ENCODE peak calls at places on chromosomes 7 and 10, in seven cellular contexts. I, T, R, V, X, W and N are unnamed samples.

GRCh38 chr10:7408494-7409044 is 2.3 kb downstream of the SFMBT2 start:
- DNase-seq in T (peak), R (peak), V (no peak), I (peak), W (peak), X (peak), N (no peak)

GRCh38 chr10:1712314-1712713 is 25.0 kb downstream of the ADARB2 start:
- DNase-seq in I (no peak), T (no peak), W (no peak), V (no peak), R (no peak), X (no peak), N (no peak)

GRCh38 chr10:110772454-110773025 is 99.2 kb upstream of the PDCD4 start:
- DNase-seq in R (no peak), T (no peak), V (no peak), W (no peak), I (no peak), X (no peak), N (no peak)

GRCh38 chr10:3761916-3762708 is 22.9 kb downstream of the KLF6 start:
- DNase-seq in X (no peak), V (no peak), W (no peak), T (no peak), R (peak), I (no peak), N (no peak)

GRCh38 chr7:23184709-23185354 is 3.0 kb downstream of the NUP42 start:
- DNase-seq in X (peak), V (peak), I (peak), W (no peak), T (no peak), R (peak), N (peak)

GRCh38 chr7:104487642-104488041 is 159.2 kb downstream of the LHFPL3 start:
- DNase-seq in T (no peak), W (no peak), X (no peak), I (no peak), V (no peak), R (no peak), N (no peak)

GRCh38 chr10:24457661-24458318 is 248.9 kb downstream of the KIAA1217 start:
- DNase-seq in V (no peak), I (no peak), T (no peak), R (no peak), X (no peak), W (no peak), N (no peak)

GRCh38 chr10:91206427-91206826 is 14.0 kb upstream of the PCGF5 start:
- DNase-seq in W (no peak), T (no peak), R (no peak), V (no peak), X (no peak), I (no peak), N (no peak)

GRCh38 chr10:33314788-33315561 is 19.5 kb downstream of the NRP1 start:
- DNase-seq in I (no peak), W (no peak), R (no peak), V (no peak), X (no peak), T (no peak), N (peak)

GRCh38 chr10:4174197-4174596 is 389.2 kb upstream of the KLF6 start:
- DNase-seq in R (peak), T (no peak), V (peak), W (no peak), I (no peak), X (peak), N (no peak)

GRCh38 chr10:6929157-6929830 is 349.2 kb upstream of the PRKCQ start:
- DNase-seq in R (no peak), X (no peak), T (no peak), V (no peak), I (no peak), W (no peak), N (no peak)

GRCh38 chr7:55140221-55140980 is 121.6 kb downstream of the EGFR start:
- DNase-seq in I (no peak), X (no peak), T (peak), R (no peak), V (no peak), W (no peak), N (no peak)

GRCh38 chr7:30255096-30255769 is 29.2 kb upstream of the ZNRF2 start:
- DNase-seq in R (no peak), V (no peak), T (no peak), X (no peak), I (no peak), W (no peak), N (no peak)

GRCh38 chr10:103472005-103472404 is 7.0 kb downstream of the CALHM3 start:
- DNase-seq in V (no peak), X (no peak), T (no peak), R (no peak), I (no peak), W (no peak), N (no peak)

GRCh38 chr10:71442859-71443570 is 46.3 kb downstream of the CDH23 start:
- DNase-seq in I (no peak), V (no peak), W (no peak), X (no peak), R (no peak), T (no peak), N (no peak)

GRCh38 chr7:157194948-157195347 is 56.2 kb downstream of the UBE3C start:
- DNase-seq in I (no peak), W (no peak), X (peak), T (no peak), V (no peak), R (no peak), N (no peak)

GRCh38 chr10:110667620-110668343 is 23.6 kb downstream of the RBM20 start:
- DNase-seq in X (no peak), I (no peak), W (no peak), T (no peak), V (no peak), R (no peak), N (no peak)

GRCh38 chr7:92685146-92686042 is 95.2 kb upstream of the FAM133B start:
- DNase-seq in R (no peak), T (no peak), V (no peak), I (no peak), X (no peak), W (no peak), N (no peak)

GRCh38 chr7:135994466-135995205 is 17.5 kb upstream of the MTPN start:
- DNase-seq in T (no peak), V (no peak), W (no peak), I (no peak), X (peak), R (no peak), N (no peak)

GRCh38 chr10:92291921-92292860 is 1.2 kb downstream of the MARCHF5 start:
- DNase-seq in I (peak), V (peak), W (peak), T (peak), R (peak), X (peak), N (peak)

GRCh38 chr7:20331912-20332317 is 1.2 kb downstream of the ITGB8 start:
- DNase-seq in I (no peak), R (peak), V (no peak), W (no peak), T (no peak), X (no peak), N (no peak)

GRCh38 chr10:86535057-86535882 is 13.7 kb upstream of the WAPL start:
- DNase-seq in I (no peak), W (peak), T (peak), R (peak), V (peak), X (no peak), N (no peak)

GRCh38 chr10:47139121-47139520 is 160.9 kb upstream of the GDF10 start:
- DNase-seq in T (no peak), W (no peak), I (no peak), V (no peak), R (no peak), X (no peak), N (no peak)